ENCODE peak calls at places on chromosomes 4 and X, in five cellular contexts. O is tibial artery, Q is fibroblast of lung, B is A549, Z is endothelial cell of umbilical vein. K is an unnamed sample.

GRCh38 chrX:30918480-30918879 is 29.4 kb upstream of the TAB3 start:
- DNase-seq in Z (no peak), O (no peak), Q (no peak), B (no peak), K (no peak)

GRCh38 chr4:187084696-187085095 is 361.0 kb upstream of the FAT1 start:
- DNase-seq in B (no peak), Z (no peak), Q (peak), O (no peak), K (no peak)

GRCh38 chrX:77446029-77446585 is 1.1 kb upstream of the FGF16 start:
- DNase-seq in B (no peak), Z (peak), O (no peak), Q (no peak), K (no peak)

GRCh38 chr4:3041192-3042142 is 32.9 kb downstream of the HTT-AS start:
- DNase-seq in Q (peak), O (peak), B (no peak), Z (peak), K (no peak)

GRCh38 chr4:121728066-121728465 is 31.3 kb upstream of the ANXA5 start:
- DNase-seq in Z (no peak), Q (peak), O (no peak), B (peak), K (no peak)

GRCh38 chr4:6749340-6750171 is 33.0 kb upstream of the KIAA0232 start:
- DNase-seq in B (peak), Z (peak), Q (peak), O (peak), K (no peak)

GRCh38 chr4:175833574-175834350 is 21.7 kb upstream of the GPM6A start:
- DNase-seq in Z (no peak), B (no peak), Q (peak), O (no peak), K (no peak)

GRCh38 chrX:72081605-72082320 is 50.0 kb downstream of the RTL5 start:
- DNase-seq in Q (no peak), Z (peak), B (no peak), O (no peak), K (no peak)

GRCh38 chrX:57752866-57753265 is 72.8 kb upstream of the NLRP2B start:
- DNase-seq in B (no peak), Q (no peak), O (no peak), Z (no peak), K (no peak)

GRCh38 chrX:136046295-136046894 is 61.2 kb downstream of the SLC9A6 start:
- DNase-seq in Z (peak), O (no peak), Q (peak), B (no peak), K (no peak)

GRCh38 chr4:43132010-43132582 is 239.6 kb downstream of the GRXCR1 start:
- DNase-seq in Z (peak), Q (peak), B (peak), O (no peak), K (peak)

GRCh38 chrX:103248553-103248952 is 6.4 kb downstream of the TCEAL8 start:
- DNase-seq in Q (peak), B (peak), Z (peak), O (no peak), K (no peak)

GRCh38 chrX:104351173-104351769 is 96.5 kb upstream of the ESX1 start:
- DNase-seq in Q (peak), Z (peak), B (peak), O (no peak), K (no peak)

GRCh38 chr4:15077969-15078368 is 75.7 kb downstream of the CPEB2 start:
- DNase-seq in Z (no peak), B (no peak), O (no peak), Q (peak), K (no peak)

GRCh38 chr4:186002853-186003252 is 66.1 kb upstream of the TLR3 start:
- DNase-seq in O (no peak), Q (no peak), B (no peak), Z (no peak), K (no peak)

GRCh38 chrX:119791437-119792231 is at the start of gene RPL39:
- DNase-seq in Q (peak), O (peak), Z (peak), B (peak), K (peak)

GRCh38 chrX:18676470-18676869 is 4.6 kb upstream of the RS1 start:
- DNase-seq in B (peak), Z (no peak), Q (peak), O (no peak), K (no peak)

GRCh38 chr4:3834921-3835521 is 68.8 kb downstream of the ADRA2C start:
- DNase-seq in Q (no peak), O (no peak), B (no peak), Z (no peak), K (no peak)

GRCh38 chrX:149865390-149865789 is 15.6 kb upstream of the MAGEA8 start:
- DNase-seq in Z (no peak), Q (no peak), O (no peak), B (no peak), K (no peak)

GRCh38 chr4:129064717-129065116 is 28.6 kb downstream of the SCLT1 start:
- DNase-seq in Z (no peak), O (no peak), B (no peak), Q (peak), K (no peak)

GRCh38 chr4:150867148-150867547 is 147.9 kb downstream of the LRBA start:
- DNase-seq in B (peak), Q (peak), Z (peak), O (no peak), K (no peak)

GRCh38 chr4:26369132-26370036 is 48.6 kb downstream of the RBPJ start:
- DNase-seq in O (no peak), B (no peak), Z (no peak), Q (peak), K (no peak)

GRCh38 chr4:117093581-117093980 is 8.2 kb upstream of the TRAM1L1 start:
- DNase-seq in O (no peak), Q (peak), Z (peak), B (no peak), K (no peak)

GRCh38 chrX:1307626-1308340 is 28.8 kb upstream of the IL3RA start:
- DNase-seq in Q (no peak), B (no peak), O (no peak), Z (no peak), K (no peak)

GRCh38 chr4:20760053-20760452 is 59.8 kb downstream of the PACRGL start:
- DNase-seq in Q (no peak), O (no peak), B (no peak), Z (no peak), K (no peak)

GRCh38 chr4:8393593-8394038 is 46.9 kb downstream of the ACOX3 start:
- DNase-seq in B (peak), Z (peak), Q (peak), O (peak), K (peak)

GRCh38 chr4:132646186-132646585 is 502.9 kb upstream of the PCDH10 start:
- DNase-seq in Q (peak), O (no peak), Z (no peak), B (no peak), K (no peak)

GRCh38 chrX:74133156-74133796 is 170.7 kb upstream of the ZCCHC13 start:
- DNase-seq in Z (peak), O (no peak), B (peak), Q (peak), K (peak)

GRCh38 chrX:118026631-118027030 is 90.0 kb downstream of the KLHL13 start:
- DNase-seq in Z (no peak), O (no peak), Q (no peak), B (no peak), K (no peak)

GRCh38 chr4:6183740-6184139 is 16.6 kb downstream of the JAKMIP1 start:
- DNase-seq in O (no peak), B (no peak), Z (no peak), Q (no peak), K (no peak)

GRCh38 chr4:107094976-107095375 is 58.9 kb upstream of the DKK2 start:
- DNase-seq in B (no peak), Z (no peak), O (no peak), Q (no peak), K (no peak)

GRCh38 chrX:143206961-143207360 is 181.2 kb downstream of the SPANXN4 start:
- DNase-seq in B (no peak), O (no peak), Q (no peak), Z (no peak), K (no peak)

GRCh38 chrX:80879143-80879542 is 69.5 kb upstream of the BRWD3 start:
- DNase-seq in O (no peak), B (no peak), Q (no peak), Z (no peak), K (peak)

GRCh38 chrX:82384401-82384800 is 1123.7 kb upstream of the POU3F4 start:
- DNase-seq in O (no peak), Z (no peak), B (no peak), Q (no peak), K (no peak)

GRCh38 chr4:40976343-40976742 is 226.6 kb downstream of the NSUN7 start:
- DNase-seq in O (no peak), Z (peak), B (peak), Q (peak), K (no peak)

GRCh38 chr4:68404153-68404552 is 43.1 kb upstream of the TMPRSS11E start:
- DNase-seq in B (no peak), Q (no peak), Z (no peak), O (no peak), K (no peak)

GRCh38 chrX:69028761-69029120 is 136.5 kb downstream of the PJA1 start:
- DNase-seq in Q (no peak), B (no peak), O (no peak), Z (no peak), K (no peak)

GRCh38 chrX:38320819-38321218 is 6.5 kb downstream of the RPGR start:
- DNase-seq in Q (no peak), Z (no peak), O (no peak), B (no peak), K (no peak)

GRCh38 chr4:13535708-13536361 is 8.5 kb downstream of the NKX3-2 start:
- DNase-seq in B (no peak), Z (no peak), O (no peak), Q (no peak), K (no peak)

DNA sequence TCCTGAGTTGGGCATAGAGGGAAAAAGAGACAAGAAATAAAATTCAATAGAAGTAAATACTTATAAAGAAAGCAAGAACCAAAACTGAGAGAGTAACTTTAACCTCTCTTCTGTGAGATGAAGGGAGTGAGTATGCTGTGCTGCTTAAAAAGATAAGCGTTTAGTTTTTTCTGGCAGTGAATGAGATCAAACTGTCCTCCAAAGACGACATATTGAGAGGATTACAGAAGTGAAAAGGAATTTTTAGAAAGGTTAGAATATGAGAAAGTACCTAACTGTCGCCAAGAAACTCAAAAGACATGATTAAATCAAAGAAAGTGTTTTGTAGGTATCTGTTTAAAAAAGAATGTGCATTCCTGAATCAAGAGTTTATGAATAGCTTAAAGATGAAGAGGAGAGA is 16.0 kb downstream of the GAB1 start:
- DNase-seq in Z (no peak), B (no peak), Q (peak), O (no peak), K (no peak)
- H3K27ac ChIP-seq in Z (no peak), B (no peak), Q (no peak), O (peak), K (peak)

DNA sequence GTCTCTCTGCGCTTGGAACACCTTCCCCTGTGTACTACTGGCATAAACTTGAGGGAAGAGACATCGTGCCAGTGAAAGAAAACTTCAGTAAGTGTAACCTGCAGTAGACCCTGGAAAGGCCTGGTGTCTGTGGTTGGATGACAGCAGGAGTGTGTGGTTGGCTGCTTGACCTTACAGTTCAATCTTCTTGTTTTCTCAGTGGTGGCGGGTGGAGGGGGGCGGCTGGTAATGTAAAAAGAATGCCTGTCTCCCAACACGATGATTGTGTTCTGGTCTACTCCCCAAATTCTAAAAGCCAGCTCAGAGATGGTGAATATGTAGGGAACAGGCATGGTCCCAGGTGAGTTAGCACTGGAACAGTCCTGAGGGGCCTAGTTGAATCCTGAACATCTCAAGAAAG is 18.6 kb downstream of the PSMD10 start:
- DNase-seq in Z (peak), O (no peak), Q (peak), B (no peak), K (no peak)
- H3K27ac ChIP-seq in Z (peak), O (no peak), Q (no peak), B (no peak), K (no peak)

GRCh38 chr4:169849456-169849855 is 91.7 kb upstream of the HPF1 start:
- DNase-seq in B (no peak), O (no peak), Q (no peak), Z (no peak), K (no peak)
- H3K27ac ChIP-seq in B (no peak), O (no peak), Q (no peak), Z (no peak), K (no peak)

GRCh38 chr4:76457885-76458284 is 22.9 kb downstream of the SHROOM3 start:
- DNase-seq in O (no peak), Z (no peak), Q (peak), B (no peak), K (no peak)
- H3K27ac ChIP-seq in O (no peak), Z (no peak), Q (no peak), B (no peak), K (no peak)